ENCODE peak calls at places on chromosomes 12 and 14, in six cellular contexts. One of them, this sample, is unnamed. For H3K27me3, the result is how much of the 10 kb centered on the place peaks cover.

GRCh38 chr14:31229009-31229408 is 21.4 kb upstream of the HECTD1 start:
- DNase-seq in hepatocyte: no peak
- DNase-seq in heart left ventricle: no peak
- DNase-seq in stomach: no peak
- DNase-seq in cardiac muscle cell: no peak
- DNase-seq in fibroblast of lung: peak
- DNase-seq in this sample: no peak

GRCh38 chr12:67320614-67321305 is 51.6 kb downstream of the CAND1 start:
- DNase-seq in hepatocyte: no peak
- DNase-seq in heart left ventricle: no peak
- DNase-seq in stomach: no peak
- DNase-seq in cardiac muscle cell: no peak
- DNase-seq in fibroblast of lung: no peak
- DNase-seq in this sample: no peak

GRCh38 chr14:31945074-31945613 is 132.0 kb upstream of the ARHGAP5 start:
- DNase-seq in hepatocyte: peak
- DNase-seq in heart left ventricle: no peak
- DNase-seq in stomach: no peak
- DNase-seq in cardiac muscle cell: no peak
- DNase-seq in fibroblast of lung: no peak
- DNase-seq in this sample: no peak

GRCh38 chr14:37865719-37866549 is 270.5 kb downstream of the TTC6 start:
- DNase-seq in hepatocyte: no peak
- DNase-seq in heart left ventricle: no peak
- DNase-seq in stomach: no peak
- DNase-seq in cardiac muscle cell: no peak
- DNase-seq in fibroblast of lung: no peak
- DNase-seq in this sample: no peak

GRCh38 chr12:10722502-10722904 is 620 bp downstream of the YBX3 start:
- DNase-seq in hepatocyte: peak
- DNase-seq in heart left ventricle: peak
- DNase-seq in stomach: peak
- DNase-seq in cardiac muscle cell: peak
- DNase-seq in fibroblast of lung: peak
- DNase-seq in this sample: no peak

GRCh38 chr14:99649219-99649618 is 4.3 kb downstream of the HHIPL1 start:
- DNase-seq in hepatocyte: no peak
- DNase-seq in heart left ventricle: no peak
- DNase-seq in stomach: no peak
- DNase-seq in cardiac muscle cell: no peak
- DNase-seq in fibroblast of lung: peak
- DNase-seq in this sample: no peak

GRCh38 chr12:93978553-93978952 is 169.8 kb upstream of the PLXNC1 start:
- DNase-seq in hepatocyte: peak
- DNase-seq in heart left ventricle: no peak
- DNase-seq in stomach: no peak
- DNase-seq in cardiac muscle cell: no peak
- DNase-seq in fibroblast of lung: peak
- DNase-seq in this sample: no peak

GRCh38 chr12:52741378-52742195 is 35.6 kb downstream of the KRT76 start:
- DNase-seq in hepatocyte: peak
- DNase-seq in heart left ventricle: peak
- DNase-seq in stomach: peak
- DNase-seq in cardiac muscle cell: peak
- DNase-seq in fibroblast of lung: peak
- DNase-seq in this sample: peak

GRCh38 chr14:101084436-101084826 is 180.9 kb upstream of the RTL1 start:
- DNase-seq in hepatocyte: no peak
- DNase-seq in heart left ventricle: no peak
- DNase-seq in stomach: peak
- DNase-seq in cardiac muscle cell: no peak
- DNase-seq in fibroblast of lung: no peak
- DNase-seq in this sample: no peak

GRCh38 chr12:82015623-82016347 is 256.6 kb upstream of the PPFIA2 start:
- DNase-seq in hepatocyte: peak
- DNase-seq in heart left ventricle: no peak
- DNase-seq in stomach: no peak
- DNase-seq in cardiac muscle cell: no peak
- DNase-seq in fibroblast of lung: no peak
- DNase-seq in this sample: no peak

GRCh38 chr12:84793558-84794367 is 118.8 kb downstream of the SLC6A15 start:
- DNase-seq in hepatocyte: no peak
- DNase-seq in heart left ventricle: no peak
- DNase-seq in stomach: no peak
- DNase-seq in cardiac muscle cell: no peak
- DNase-seq in fibroblast of lung: peak
- DNase-seq in this sample: no peak

GRCh38 chr12:1319215-1319614 is 275.2 kb downstream of the FBXL14 start:
- DNase-seq in hepatocyte: no peak
- DNase-seq in heart left ventricle: no peak
- DNase-seq in stomach: no peak
- DNase-seq in cardiac muscle cell: no peak
- DNase-seq in fibroblast of lung: peak
- DNase-seq in this sample: no peak

GRCh38 chr14:99672506-99673327 is 11.4 kb upstream of the CYP46A1 start:
- DNase-seq in hepatocyte: no peak
- DNase-seq in heart left ventricle: no peak
- DNase-seq in stomach: no peak
- DNase-seq in cardiac muscle cell: no peak
- DNase-seq in fibroblast of lung: no peak
- DNase-seq in this sample: no peak

GRCh38 chr12:47964102-47964723 is 817 bp downstream of the TMEM106C start:
- DNase-seq in hepatocyte: peak
- DNase-seq in heart left ventricle: no peak
- DNase-seq in stomach: peak
- DNase-seq in cardiac muscle cell: no peak
- DNase-seq in fibroblast of lung: no peak
- DNase-seq in this sample: no peak

GRCh38 chr12:60333461-60333860 is 737.6 kb downstream of the SLC16A7 start:
- DNase-seq in hepatocyte: no peak
- DNase-seq in heart left ventricle: no peak
- DNase-seq in stomach: no peak
- DNase-seq in cardiac muscle cell: no peak
- DNase-seq in fibroblast of lung: peak
- DNase-seq in this sample: no peak

GRCh38 chr14:94710731-94711130 is 59.2 kb downstream of the GSC start:
- DNase-seq in hepatocyte: no peak
- DNase-seq in heart left ventricle: no peak
- DNase-seq in stomach: no peak
- DNase-seq in cardiac muscle cell: no peak
- DNase-seq in fibroblast of lung: no peak
- DNase-seq in this sample: no peak

GRCh38 chr12:112617191-112617505 is 174.4 kb upstream of the RPH3A start:
- DNase-seq in hepatocyte: no peak
- DNase-seq in heart left ventricle: no peak
- DNase-seq in stomach: no peak
- DNase-seq in cardiac muscle cell: no peak
- DNase-seq in fibroblast of lung: no peak
- DNase-seq in this sample: no peak

GRCh38 chr12:124919646-124920352 is 5.3 kb upstream of the UBC start:
- DNase-seq in hepatocyte: no peak
- DNase-seq in heart left ventricle: no peak
- DNase-seq in stomach: no peak
- DNase-seq in cardiac muscle cell: no peak
- DNase-seq in fibroblast of lung: peak
- DNase-seq in this sample: no peak

GRCh38 chr12:51960890-51961289 is 9.4 kb downstream of the ACVR1B start:
- DNase-seq in hepatocyte: no peak
- DNase-seq in heart left ventricle: no peak
- DNase-seq in stomach: no peak
- DNase-seq in cardiac muscle cell: no peak
- DNase-seq in fibroblast of lung: no peak
- DNase-seq in this sample: no peak

GRCh38 chr12:130948136-130948535 is 5.6 kb upstream of the ADGRD1 start:
- DNase-seq in hepatocyte: no peak
- DNase-seq in heart left ventricle: no peak
- DNase-seq in stomach: no peak
- DNase-seq in cardiac muscle cell: no peak
- DNase-seq in fibroblast of lung: no peak
- DNase-seq in this sample: no peak

GRCh38 chr14:34766611-34767010 is 52.2 kb upstream of the CFL2 start:
- DNase-seq in hepatocyte: no peak
- DNase-seq in heart left ventricle: no peak
- DNase-seq in stomach: no peak
- DNase-seq in cardiac muscle cell: no peak
- DNase-seq in fibroblast of lung: peak
- DNase-seq in this sample: no peak

GRCh38 chr12:96064266-96064665 is 28.9 kb upstream of the LTA4H start:
- DNase-seq in hepatocyte: no peak
- DNase-seq in heart left ventricle: no peak
- DNase-seq in stomach: no peak
- DNase-seq in cardiac muscle cell: no peak
- DNase-seq in fibroblast of lung: no peak
- DNase-seq in this sample: no peak

GRCh38 chr12:96500686-96501085 is 11.3 kb downstream of the CFAP54 start:
- DNase-seq in hepatocyte: no peak
- DNase-seq in heart left ventricle: no peak
- DNase-seq in stomach: no peak
- DNase-seq in cardiac muscle cell: no peak
- DNase-seq in fibroblast of lung: peak
- DNase-seq in this sample: peak

GRCh38 chr12:27785882-27786570 is 6.0 kb upstream of the MANSC4 start:
- DNase-seq in hepatocyte: no peak
- DNase-seq in heart left ventricle: no peak
- DNase-seq in stomach: no peak
- DNase-seq in cardiac muscle cell: no peak
- DNase-seq in fibroblast of lung: peak
- DNase-seq in this sample: no peak

GRCh38 chr12:111457071-111457470 is 51.3 kb downstream of the SH2B3 start:
- DNase-seq in hepatocyte: no peak
- DNase-seq in heart left ventricle: no peak
- DNase-seq in stomach: no peak
- DNase-seq in cardiac muscle cell: no peak
- DNase-seq in fibroblast of lung: no peak
- DNase-seq in this sample: no peak

GRCh38 chr12:25051583-25052190 is 102.8 kb upstream of the BCAT1 start:
- DNase-seq in hepatocyte: no peak
- DNase-seq in heart left ventricle: no peak
- DNase-seq in stomach: no peak
- DNase-seq in cardiac muscle cell: no peak
- DNase-seq in fibroblast of lung: no peak
- DNase-seq in this sample: no peak

GRCh38 chr14:101276309-101277091 is 284.8 kb upstream of the DIO3 start:
- DNase-seq in hepatocyte: no peak
- DNase-seq in heart left ventricle: no peak
- DNase-seq in stomach: no peak
- DNase-seq in cardiac muscle cell: no peak
- DNase-seq in fibroblast of lung: no peak
- DNase-seq in this sample: no peak

GRCh38 chr12:89161553-89161952 is 190.7 kb downstream of the DUSP6 start:
- DNase-seq in hepatocyte: no peak
- DNase-seq in heart left ventricle: no peak
- DNase-seq in stomach: no peak
- DNase-seq in cardiac muscle cell: no peak
- DNase-seq in fibroblast of lung: no peak
- DNase-seq in this sample: no peak

GRCh38 chr12:119840617-119841016 is 36.5 kb downstream of the CIT start:
- DNase-seq in hepatocyte: no peak
- DNase-seq in heart left ventricle: no peak
- DNase-seq in stomach: no peak
- DNase-seq in cardiac muscle cell: no peak
- DNase-seq in fibroblast of lung: no peak
- DNase-seq in this sample: no peak

GRCh38 chr12:54060975-54061778 is 7.5 kb downstream of the HOXC4 start:
- DNase-seq in hepatocyte: no peak
- DNase-seq in heart left ventricle: no peak
- DNase-seq in stomach: no peak
- DNase-seq in cardiac muscle cell: no peak
- DNase-seq in fibroblast of lung: no peak
- DNase-seq in this sample: no peak

GRCh38 chr12:54065677-54066076 is 12.0 kb downstream of the HOXC4 start:
- DNase-seq in hepatocyte: no peak
- DNase-seq in heart left ventricle: no peak
- DNase-seq in stomach: no peak
- DNase-seq in cardiac muscle cell: no peak
- DNase-seq in fibroblast of lung: no peak
- DNase-seq in this sample: no peak

GRCh38 chr12:54068423-54069070 is 14.9 kb downstream of the HOXC4 start:
- DNase-seq in hepatocyte: no peak
- DNase-seq in heart left ventricle: no peak
- DNase-seq in stomach: no peak
- DNase-seq in cardiac muscle cell: no peak
- DNase-seq in fibroblast of lung: no peak
- DNase-seq in this sample: no peak

GRCh38 chr12:54071942-54072341 is 18.3 kb downstream of the HOXC4 start:
- DNase-seq in hepatocyte: no peak
- DNase-seq in heart left ventricle: no peak
- DNase-seq in stomach: no peak
- DNase-seq in cardiac muscle cell: no peak
- DNase-seq in fibroblast of lung: no peak
- DNase-seq in this sample: no peak

GRCh38 chr12:54066408-54066807 is 12.8 kb downstream of the HOXC4 start:
- DNase-seq in hepatocyte: no peak
- DNase-seq in heart left ventricle: no peak
- DNase-seq in stomach: no peak
- DNase-seq in cardiac muscle cell: no peak
- DNase-seq in fibroblast of lung: no peak
- DNase-seq in this sample: no peak
- H3K27me3 ChIP-seq in hepatocyte: under half
- H3K27me3 ChIP-seq in heart left ventricle: under half
- H3K27me3 ChIP-seq in stomach: under half
- H3K27me3 ChIP-seq in cardiac muscle cell: half or more
- H3K27me3 ChIP-seq in fibroblast of lung: under half
- H3K27me3 ChIP-seq in this sample: under half

DNA sequence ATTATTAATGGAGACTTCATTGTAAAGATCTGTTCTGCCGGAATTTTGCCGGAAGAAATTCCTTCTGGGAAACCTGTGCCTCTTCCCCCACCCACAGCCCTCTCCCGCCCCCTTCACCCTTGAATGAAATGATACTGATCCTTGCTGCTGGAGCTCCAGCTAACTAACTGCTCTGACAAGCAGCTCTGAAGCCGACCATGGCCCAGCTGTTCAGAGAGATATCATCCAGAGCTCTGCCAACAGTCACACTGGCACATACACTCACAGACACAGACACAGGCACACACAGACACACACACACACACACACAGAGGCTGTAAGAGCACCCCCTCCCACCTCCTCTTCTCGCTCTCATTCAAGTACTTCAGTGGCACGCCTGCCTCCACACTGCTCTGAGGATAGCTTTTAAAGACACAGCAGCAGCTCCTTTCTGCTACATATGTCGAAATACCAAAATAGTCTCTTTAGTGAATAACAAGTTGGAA is 88.6 kb downstream of the R3HDM2 start:
- DNase-seq in hepatocyte: peak
- DNase-seq in heart left ventricle: peak
- DNase-seq in stomach: no peak
- DNase-seq in cardiac muscle cell: peak
- DNase-seq in fibroblast of lung: peak
- DNase-seq in this sample: no peak
- H3K4me3 ChIP-seq in hepatocyte: no peak
- H3K4me3 ChIP-seq in heart left ventricle: no peak
- H3K4me3 ChIP-seq in stomach: no peak
- H3K4me3 ChIP-seq in cardiac muscle cell: no peak
- H3K4me3 ChIP-seq in fibroblast of lung: no peak
- H3K4me3 ChIP-seq in this sample: no peak

GRCh38 chr12:66190519-66191406 is 1.7 kb downstream of the IRAK3 start:
- DNase-seq in hepatocyte: no peak
- DNase-seq in heart left ventricle: no peak
- DNase-seq in stomach: no peak
- DNase-seq in cardiac muscle cell: no peak
- DNase-seq in fibroblast of lung: peak
- DNase-seq in this sample: no peak
- H3K27me3 ChIP-seq in hepatocyte: under half
- H3K27me3 ChIP-seq in heart left ventricle: under half
- H3K27me3 ChIP-seq in stomach: under half
- H3K27me3 ChIP-seq in cardiac muscle cell: half or more
- H3K27me3 ChIP-seq in fibroblast of lung: under half
- H3K27me3 ChIP-seq in this sample: under half

GRCh38 chr12:80745851-80746250 is 29.1 kb downstream of the MYF5 start:
- DNase-seq in hepatocyte: no peak
- DNase-seq in heart left ventricle: no peak
- DNase-seq in stomach: no peak
- DNase-seq in cardiac muscle cell: no peak
- DNase-seq in fibroblast of lung: no peak
- DNase-seq in this sample: no peak
- H3K4me3 ChIP-seq in hepatocyte: no peak
- H3K4me3 ChIP-seq in heart left ventricle: no peak
- H3K4me3 ChIP-seq in stomach: no peak
- H3K4me3 ChIP-seq in cardiac muscle cell: no peak
- H3K4me3 ChIP-seq in fibroblast of lung: no peak
- H3K4me3 ChIP-seq in this sample: no peak